ENCODE peak calls at places on chromosomes 2 and 18, in six cellular contexts. G is HCT116, B is HepG2, F is H1, H is K562, P is GM12878. K is an unnamed sample.

GRCh38 chr2:29000481-29000880 is 19.4 kb downstream of the TOGARAM2 start:
- DNase-seq in H (no peak), G (no peak), B (no peak), P (peak), F (no peak), K (no peak)

GRCh38 chr18:13372405-13372995 is 153.9 kb downstream of the LDLRAD4 start:
- DNase-seq in H (no peak), P (no peak), G (no peak), B (no peak), F (no peak), K (no peak)

GRCh38 chr2:153408708-153409107 is 69.9 kb downstream of the RPRM start:
- DNase-seq in P (no peak), B (no peak), F (no peak), G (no peak), H (no peak), K (no peak)

GRCh38 chr2:109347626-109348025 is 218.6 kb downstream of the SH3RF3 start:
- DNase-seq in P (no peak), G (no peak), F (no peak), B (no peak), H (no peak), K (no peak)

GRCh38 chr2:239021224-239021623 is 173.3 kb downstream of the TWIST2 start:
- DNase-seq in H (no peak), P (no peak), G (no peak), F (no peak), B (no peak), K (no peak)

GRCh38 chr2:119481501-119482455 is 42.5 kb downstream of the SCTR start:
- DNase-seq in G (no peak), H (no peak), P (no peak), B (no peak), F (peak), K (no peak)

GRCh38 chr18:1585881-1586488 is 681.3 kb downstream of the ADCYAP1 start:
- DNase-seq in P (peak), G (peak), H (peak), F (no peak), B (peak), K (peak)

GRCh38 chr18:48829443-48830149 is 121.2 kb downstream of the SMAD7 start:
- DNase-seq in P (no peak), H (no peak), B (no peak), G (no peak), F (peak), K (no peak)

GRCh38 chr2:227160164-227160563 is 3.8 kb downstream of the COL4A4 start:
- DNase-seq in B (no peak), F (no peak), G (no peak), P (no peak), H (no peak), K (no peak)

GRCh38 chr2:134193774-134194173 is 60.1 kb upstream of the MGAT5 start:
- DNase-seq in B (no peak), H (no peak), P (no peak), G (no peak), F (no peak), K (no peak)

GRCh38 chr18:13381907-13382682 is 163.5 kb downstream of the LDLRAD4 start:
- DNase-seq in F (no peak), P (no peak), B (no peak), G (no peak), H (no peak), K (no peak)

GRCh38 chr18:25896178-25896780 is 194.1 kb downstream of the SS18 start:
- DNase-seq in P (no peak), G (peak), H (peak), F (no peak), B (peak), K (peak)

GRCh38 chr2:40095003-40095402 is 315.9 kb upstream of the THUMPD2 start:
- DNase-seq in H (no peak), G (no peak), B (no peak), P (no peak), F (no peak), K (no peak)

GRCh38 chr2:176109955-176110345 is 2.9 kb downstream of the HOXD11 start:
- DNase-seq in F (peak), B (no peak), P (no peak), H (no peak), G (no peak), K (no peak)

GRCh38 chr2:27741673-27742072 is 29.8 kb upstream of the MRPL33 start:
- DNase-seq in F (no peak), B (no peak), H (no peak), G (no peak), P (no peak), K (no peak)

GRCh38 chr18:46281185-46282176 is 177.3 kb downstream of the HAUS1 start:
- DNase-seq in F (peak), P (no peak), G (peak), B (peak), H (peak), K (peak)

GRCh38 chr2:16664052-16664731 is 1.4 kb downstream of the CYRIA start:
- DNase-seq in H (no peak), G (no peak), B (no peak), P (no peak), F (no peak), K (no peak)

GRCh38 chr2:239298126-239298804 is 102.6 kb downstream of the HDAC4 start:
- DNase-seq in P (no peak), G (no peak), F (no peak), B (no peak), H (no peak), K (no peak)

GRCh38 chr2:9732824-9733223 is 102.0 kb upstream of the YWHAQ start:
- DNase-seq in P (no peak), B (no peak), H (no peak), G (no peak), F (no peak), K (no peak)

GRCh38 chr2:95179451-95179850 is 13.8 kb downstream of the ZNF2 start:
- DNase-seq in F (no peak), B (no peak), P (no peak), G (no peak), H (no peak), K (no peak)

GRCh38 chr2:230921806-230922595 is 3.0 kb downstream of the GPR55 start:
- DNase-seq in H (no peak), G (no peak), B (no peak), P (no peak), F (no peak), K (no peak)

GRCh38 chr18:62988467-62988866 is 273.1 kb downstream of the PHLPP1 start:
- DNase-seq in H (no peak), B (no peak), G (no peak), P (no peak), F (no peak), K (no peak)

GRCh38 chr2:131032393-131032836 is 60.8 kb downstream of the FAM168B start:
- DNase-seq in P (no peak), H (no peak), B (no peak), F (no peak), G (no peak), K (no peak)

GRCh38 chr2:231167745-231168459 is 30.5 kb upstream of the ARMC9 start:
- DNase-seq in B (no peak), G (no peak), H (no peak), F (no peak), P (no peak), K (no peak)

GRCh38 chr2:210224660-210225460 is at the start of gene ACADL:
- DNase-seq in H (peak), P (no peak), B (no peak), G (no peak), F (peak), K (no peak)

GRCh38 chr2:205483122-205483521 is 199.2 kb upstream of the NRP2 start:
- DNase-seq in P (no peak), H (no peak), F (no peak), G (no peak), B (no peak), K (no peak)

GRCh38 chr2:174124171-174124570 is 124.2 kb downstream of the OLA1 start:
- DNase-seq in H (no peak), F (no peak), B (no peak), G (no peak), P (no peak), K (peak)

GRCh38 chr2:101418704-101419663 is 31.7 kb upstream of the CREG2 start:
- DNase-seq in F (peak), B (peak), P (no peak), H (peak), G (peak), K (peak)

GRCh38 chr2:223929575-223930001 is 15.5 kb downstream of the WDFY1 start:
- DNase-seq in F (no peak), B (peak), P (no peak), H (no peak), G (no peak), K (no peak)

GRCh38 chr2:232876071-232876977 is 6.3 kb downstream of the SNORC start:
- DNase-seq in G (no peak), B (no peak), H (no peak), F (peak), P (no peak), K (no peak)

GRCh38 chr2:30252723-30253688 is 21.7 kb downstream of the LBH start:
- DNase-seq in F (no peak), P (no peak), G (no peak), H (peak), B (no peak), K (no peak)

DNA sequence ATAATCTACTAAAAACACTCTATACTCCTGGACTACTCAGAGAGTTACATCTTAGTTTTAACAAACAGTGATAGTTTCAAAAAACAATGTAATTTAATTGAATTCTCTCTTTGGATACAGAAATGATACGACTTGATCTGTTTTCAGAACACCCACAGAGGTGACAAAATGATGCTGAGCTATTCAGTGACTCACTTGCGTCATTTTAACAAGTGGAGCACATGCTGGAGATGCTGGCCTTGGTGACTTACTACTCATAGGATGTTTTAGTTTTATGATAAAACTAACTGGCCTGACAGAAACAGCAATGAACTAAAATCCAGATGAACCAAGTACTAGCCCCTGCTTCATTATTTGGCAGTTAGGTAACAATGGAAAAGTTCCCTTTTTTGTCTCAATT is 101.3 kb upstream of the ITGB6 start:
- DNase-seq in G (no peak), H (no peak), B (no peak), F (no peak), P (no peak), K (no peak)
- TF ChIP-seq YY1 in G (no peak), H (no peak), B (no peak), F (no peak), P (no peak), K (no peak)

DNA sequence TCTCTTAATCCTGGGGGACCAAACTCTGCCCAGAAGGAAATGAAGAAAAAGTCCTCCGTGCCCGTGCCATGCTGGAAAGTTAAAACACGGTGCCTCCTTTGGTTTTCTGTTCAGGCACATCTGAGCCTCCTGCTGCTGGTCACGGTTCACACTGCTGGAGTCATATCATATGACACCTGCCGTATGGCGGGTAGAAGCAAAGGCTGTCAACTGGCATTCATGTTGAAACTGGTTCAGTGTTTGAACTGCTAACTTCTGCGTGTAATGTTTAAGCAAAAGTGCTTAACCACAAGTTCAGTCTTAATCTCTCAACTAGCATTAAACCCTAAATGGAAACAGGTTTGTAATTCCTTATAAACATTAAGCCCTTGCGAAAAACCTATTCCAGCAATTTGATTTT is 3.1 kb downstream of the STK39 start:
- DNase-seq in F (no peak), H (no peak), P (no peak), G (no peak), B (peak), K (no peak)
- H3K9ac ChIP-seq in F (no peak), H (no peak), P (no peak), G (no peak), B (peak), K (no peak)

GRCh38 chr2:38374978-38375377 is 2.1 kb downstream of the ATL2 start:
- DNase-seq in B (no peak), H (no peak), G (no peak), P (no peak), F (no peak), K (no peak)
- H3K4me3 ChIP-seq in B (peak), H (peak), G (peak), P (peak), F (no peak), K (no peak)

GRCh38 chr2:208454861-208455260 is 48.3 kb downstream of the PTH2R start:
- DNase-seq in H (no peak), F (no peak), P (no peak), B (no peak), G (no peak), K (no peak)
- TF ChIP-seq YY1 in H (no peak), F (no peak), P (no peak), B (no peak), G (no peak), K (no peak)

DNA sequence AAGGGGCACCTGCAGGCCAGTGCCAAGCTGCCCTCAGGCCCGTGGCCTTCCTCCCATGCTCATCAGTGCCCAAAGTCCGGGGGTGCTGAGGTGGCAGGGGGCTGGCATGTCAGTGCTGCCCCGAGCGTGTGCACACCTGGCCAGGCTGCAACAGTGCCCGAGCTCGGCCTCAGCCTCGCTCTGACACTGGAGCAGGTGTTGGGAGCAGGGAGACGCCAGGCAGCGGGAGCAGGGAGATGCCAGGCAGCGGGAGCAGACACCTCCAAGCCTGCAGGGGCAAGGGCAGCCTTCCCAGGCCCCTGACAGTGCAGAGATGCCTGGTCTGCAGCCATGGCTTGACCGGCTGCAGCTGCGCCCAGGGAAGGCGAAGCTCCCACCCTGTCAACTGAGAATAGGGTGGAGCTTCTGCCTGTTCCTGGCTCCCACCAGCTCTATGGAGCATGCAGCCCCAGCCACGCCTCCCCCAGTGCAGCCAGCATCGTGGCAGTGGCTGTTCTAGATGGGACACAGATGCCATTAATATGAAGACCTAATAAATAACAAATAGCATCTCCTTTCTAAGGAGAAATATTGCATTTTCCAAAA is 82.4 kb downstream of the DTNB start:
- DNase-seq in G (no peak), B (no peak), F (no peak), H (no peak), P (no peak), K (no peak)
- H3K9ac ChIP-seq in G (no peak), B (no peak), F (no peak), H (no peak), P (no peak), K (no peak)